ENCODE peak calls at places on chromosomes 3 and 15, in ten cellular contexts. N is GM10248, F is WTC11, P is A549, Q is AG04450, V is hepatocyte, L is cardiac fibroblast, A is heart left ventricle, W is cardiac muscle cell, G is mammary epithelial cell. X is an unnamed sample.

GRCh38 chr15:64151727-64152506 is at the start of gene SNX22:
- DNase-seq in N (peak; percentile 40), W (no peak), A (peak; percentile 25), L (no peak), P (no peak), Q (no peak), V (peak; percentile 52), G (no peak), F (peak; percentile 51), X (no peak)

GRCh38 chr15:25860885-25861866 is 2.0 kb downstream of the ATP10A start:
- DNase-seq in V (no peak), A (no peak), W (no peak), Q (no peak), L (no peak), P (no peak), N (no peak), F (no peak), G (no peak), X (no peak)

GRCh38 chr3:142276780-142277179 is 51.4 kb upstream of the GK5 start:
- DNase-seq in L (peak; percentile 88), Q (no peak), F (no peak), N (no peak), A (no peak), P (no peak), V (no peak), W (peak; percentile 91), G (no peak), X (no peak)

GRCh38 chr15:69154026-69154425 is 6.4 kb upstream of the GLCE start:
- DNase-seq in L (peak; percentile 16), F (no peak), Q (no peak), W (no peak), A (no peak), N (no peak), P (no peak), V (no peak), G (no peak), X (no peak)

GRCh38 chr15:36887214-36888017 is 212.9 kb downstream of the MEIS2 start:
- DNase-seq in L (no peak), Q (no peak), V (peak; percentile 30), A (no peak), W (no peak), N (no peak), P (no peak), F (peak; percentile 57), G (no peak), X (no peak)

GRCh38 chr3:9884555-9885165 is 4.6 kb upstream of the CIDEC start:
- DNase-seq in P (peak; percentile 93), W (peak; percentile 79), Q (no peak), F (no peak), V (peak; percentile 84), L (peak; percentile 96), N (no peak), A (no peak), G (peak; percentile 91), X (no peak)

GRCh38 chr3:39139442-39139841 is 13.9 kb downstream of the CSRNP1 start:
- DNase-seq in A (no peak), Q (no peak), V (no peak), N (no peak), W (no peak), P (no peak), F (no peak), G (no peak), L (no peak), X (no peak)

GRCh38 chr3:143240921-143241320 is 121.3 kb downstream of the CHST2 start:
- DNase-seq in N (no peak), A (no peak), L (peak; percentile 20), P (no peak), V (no peak), G (no peak), F (no peak), Q (no peak), W (no peak), X (no peak)

GRCh38 chr3:190892328-190893011 is 30.0 kb upstream of the GMNC start:
- DNase-seq in W (no peak), Q (no peak), P (no peak), V (no peak), F (no peak), N (no peak), A (no peak), G (no peak), L (no peak), X (no peak)

GRCh38 chr15:69060744-69061143 is 46.2 kb downstream of the NOX5 start:
- DNase-seq in N (peak; percentile 25), L (no peak), G (no peak), A (no peak), Q (no peak), V (no peak), P (no peak), F (no peak), W (peak; percentile 5), X (no peak)

GRCh38 chr15:80694624-80695098 is 449 bp upstream of the ABHD17C start:
- DNase-seq in V (no peak), P (peak; percentile 29), L (peak; percentile 50), F (peak; percentile 44), N (no peak), A (peak; percentile 28), W (peak; percentile 63), G (peak; percentile 36), Q (no peak), X (no peak)

GRCh38 chr15:88907111-88907510 is 6.1 kb downstream of the MFGE8 start:
- DNase-seq in A (no peak), N (no peak), L (no peak), V (no peak), F (no peak), G (no peak), W (no peak), P (no peak), Q (no peak), X (peak; percentile 4)

GRCh38 chr3:56423537-56424209 is 44.6 kb downstream of the ERC2 start:
- DNase-seq in L (no peak), F (no peak), G (no peak), W (no peak), A (no peak), P (no peak), Q (no peak), N (no peak), V (peak; percentile 44), X (no peak)

GRCh38 chr3:50372349-50372748 is 13.0 kb upstream of the TMEM115 start:
- DNase-seq in W (peak; percentile 25), A (no peak), N (no peak), G (no peak), Q (no peak), F (no peak), P (no peak), L (no peak), V (peak; percentile 62), X (no peak)

DNA sequence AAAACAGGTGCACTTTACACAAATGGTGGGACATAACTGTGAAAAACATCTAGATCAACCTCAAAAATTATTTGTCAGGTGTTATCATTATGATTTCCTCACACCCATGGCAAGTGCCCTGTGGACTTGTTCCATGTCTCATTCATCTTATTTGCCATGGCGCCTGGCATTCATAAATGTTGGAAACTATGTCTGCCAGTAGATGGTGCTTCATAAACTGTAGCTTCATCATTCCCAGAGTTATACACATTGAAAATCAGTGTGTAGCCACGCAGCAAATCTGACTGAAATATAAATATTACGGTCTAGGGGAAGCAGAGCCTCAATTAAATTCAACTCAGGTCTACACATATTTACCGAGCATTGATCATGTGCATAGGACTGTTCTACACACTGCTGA is 90.7 kb downstream of the IMPG2 start:
- DNase-seq in Q (no peak), A (no peak), F (no peak), L (peak; percentile 15), V (no peak), P (peak; percentile 14), G (no peak), N (no peak), W (peak; percentile 21), X (no peak)
- TF ChIP-seq CTCF in Q (peak; percentile 21), A (no peak), F (no peak), L (peak; percentile 5), V (peak; percentile 11), P (no peak), G (peak; percentile 20), N (no peak), W (peak; percentile 28), X (no peak)

GRCh38 chr3:172981407-172981983 is 159.5 kb downstream of the SPATA16 start:
- DNase-seq in P (no peak), A (no peak), N (no peak), F (no peak), V (no peak), L (no peak), Q (no peak), W (no peak), G (no peak), X (no peak)

GRCh38 chr3:172987268-172987667 is 153.8 kb downstream of the SPATA16 start:
- DNase-seq in L (peak; percentile 2), P (peak; percentile 36), G (no peak), N (no peak), F (peak; percentile 28), W (no peak), V (peak; percentile 18), Q (no peak), A (no peak), X (no peak)

GRCh38 chr3:172984938-172985337 is 156.1 kb downstream of the SPATA16 start:
- DNase-seq in L (no peak), W (no peak), F (no peak), P (no peak), G (no peak), A (no peak), Q (no peak), V (no peak), N (no peak), X (no peak)

GRCh38 chr3:172980849-172981248 is 160.2 kb downstream of the SPATA16 start:
- DNase-seq in F (no peak), G (no peak), V (no peak), A (no peak), P (no peak), N (no peak), W (peak; percentile 65), Q (no peak), L (peak; percentile 27), X (no peak)

GRCh38 chr3:172982731-172983364 is 158.2 kb downstream of the SPATA16 start:
- DNase-seq in P (peak; percentile 7), F (no peak), L (peak; percentile 11), G (no peak), W (peak; percentile 30), V (no peak), Q (no peak), N (no peak), A (no peak), X (no peak)
- TF ChIP-seq CTCF in P (peak; percentile 29), F (no peak), L (peak; percentile 6), G (peak; percentile 7), W (peak; percentile 14), V (peak; percentile 39), Q (no peak), N (peak; percentile 8), A (peak; percentile 21), X (no peak)

GRCh38 chr3:150312018-150312657 is 96.0 kb upstream of the TSC22D2 start:
- DNase-seq in N (no peak), V (no peak), P (peak; percentile 16), Q (no peak), F (no peak), G (no peak), A (no peak), W (no peak), L (no peak), X (no peak)
- TF ChIP-seq CTCF in N (peak; percentile 12), V (no peak), P (no peak), Q (no peak), F (no peak), G (no peak), A (no peak), W (no peak), L (no peak), X (no peak)

DNA sequence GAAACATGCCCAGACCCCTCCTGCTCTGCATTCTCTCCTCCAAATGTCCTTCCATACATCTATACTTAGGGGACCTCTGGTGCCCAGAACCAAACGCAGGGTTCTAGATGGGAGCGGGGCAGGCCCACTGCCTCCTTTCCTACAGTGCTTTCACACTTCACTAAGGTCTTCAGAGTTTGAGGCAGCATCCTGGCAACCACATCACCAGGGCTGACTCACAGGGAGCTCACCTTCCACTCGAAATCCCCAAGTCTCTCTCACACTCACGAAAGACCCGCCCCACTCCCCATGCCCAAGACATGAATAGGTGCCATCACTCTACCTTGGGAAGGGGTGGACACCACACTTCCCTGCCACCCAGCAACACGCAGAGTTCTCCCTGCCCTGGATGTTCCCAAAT is 18.9 kb downstream of the HOMER2 start:
- DNase-seq in G (peak; percentile 52), A (no peak), V (no peak), Q (no peak), N (no peak), W (no peak), F (no peak), P (no peak), L (no peak), X (no peak)
- TF ChIP-seq CTCF in G (no peak), A (no peak), V (no peak), Q (no peak), N (no peak), W (no peak), F (no peak), P (no peak), L (no peak), X (no peak)

X was measured in GM20000.